ENCODE peak calls at places on chromosomes 5 and 9, in four cellular contexts. Z is GM12878, C is HL-60, M is K562. O is an unnamed sample.

GRCh38 chr9:91428927-91429351 is 5.3 kb upstream of the NFIL3 start:
- DNase-seq in Z (no peak), C (peak), M (no peak), O (no peak)

GRCh38 chr5:122313001-122313402 is 965 bp downstream of the SNCAIP start:
- DNase-seq in Z (no peak), C (no peak), M (no peak), O (no peak)

GRCh38 chr9:113523421-113524141 is 60.1 kb downstream of the RGS3 start:
- DNase-seq in Z (peak), C (peak), M (no peak), O (no peak)

GRCh38 chr5:176577312-176578176 is 28.4 kb downstream of the CDHR2 start:
- DNase-seq in Z (no peak), C (no peak), M (no peak), O (no peak)

GRCh38 chr9:13707635-13708410 is 428.3 kb upstream of the MPDZ start:
- DNase-seq in Z (no peak), C (peak), M (no peak), O (no peak)

GRCh38 chr5:163379298-163380155 is 57.9 kb upstream of the CCNG1 start:
- DNase-seq in Z (no peak), C (peak), M (peak), O (no peak)

GRCh38 chr9:86901511-86901910 is 45.8 kb downstream of the GAS1 start:
- DNase-seq in Z (no peak), C (no peak), M (no peak), O (no peak)

GRCh38 chr5:135934939-135935338 is 19.8 kb downstream of the LECT2 start:
- DNase-seq in Z (no peak), C (no peak), M (no peak), O (no peak)

GRCh38 chr5:95244479-95244878 is 40.4 kb downstream of the MCTP1 start:
- DNase-seq in Z (no peak), C (no peak), M (no peak), O (no peak)

GRCh38 chr5:6686916-6687409 is 26.3 kb upstream of the TENT4A start:
- DNase-seq in Z (no peak), C (no peak), M (no peak), O (no peak)

GRCh38 chr9:93308676-93309075 is 124.7 kb downstream of the WNK2 start:
- DNase-seq in Z (no peak), C (no peak), M (no peak), O (no peak)

GRCh38 chr5:59238126-59238902 is 655.2 kb downstream of the PDE4D start:
- DNase-seq in Z (peak), C (no peak), M (no peak), O (no peak)

GRCh38 chr9:69615880-69616279 is 56.3 kb downstream of the APBA1 start:
- DNase-seq in Z (no peak), C (no peak), M (no peak), O (no peak)

GRCh38 chr5:91381774-91382492 is 1.2 kb downstream of the ARRDC3 start:
- DNase-seq in Z (peak), C (no peak), M (peak), O (no peak)

GRCh38 chr9:99288830-99289229 is 66.7 kb downstream of the SEC61B start:
- DNase-seq in Z (no peak), C (no peak), M (no peak), O (no peak)

GRCh38 chr5:31731710-31732301 is 92.9 kb downstream of the PDZD2 start:
- DNase-seq in Z (no peak), C (no peak), M (no peak), O (no peak)

GRCh38 chr5:72598461-72599433 is 91.5 kb upstream of the ZNF366 start:
- DNase-seq in Z (no peak), C (peak), M (no peak), O (no peak)

GRCh38 chr9:126985870-126986498 is 71.4 kb downstream of the RALGPS1 start:
- DNase-seq in Z (peak), C (peak), M (no peak), O (peak)

GRCh38 chr9:14654932-14655331 is 38.3 kb downstream of the ZDHHC21 start:
- DNase-seq in Z (no peak), C (no peak), M (no peak), O (no peak)

GRCh38 chr5:930853-931252 is 38.2 kb downstream of the TRIP13 start:
- DNase-seq in Z (no peak), C (no peak), M (no peak), O (no peak)

GRCh38 chr5:931570-932145 is 39.0 kb downstream of the TRIP13 start:
- DNase-seq in Z (no peak), C (no peak), M (no peak), O (no peak)

GRCh38 chr5:933251-933861 is 40.7 kb downstream of the TRIP13 start:
- DNase-seq in Z (no peak), C (no peak), M (no peak), O (no peak)

GRCh38 chr5:932151-932627 is 39.5 kb downstream of the TRIP13 start:
- DNase-seq in Z (no peak), C (no peak), M (no peak), O (no peak)

GRCh38 chr5:932628-933250 is 40.1 kb downstream of the TRIP13 start:
- DNase-seq in Z (no peak), C (no peak), M (no peak), O (no peak)
- TF ChIP-seq SPI1 in Z (no peak), C (no peak), M (no peak), O (no peak)

GRCh38 chr5:13595978-13596377 is 348.5 kb downstream of the DNAH5 start:
- DNase-seq in Z (no peak), C (no peak), M (no peak), O (no peak)

GRCh38 chr5:13591621-13592020 is 352.9 kb downstream of the DNAH5 start:
- DNase-seq in Z (no peak), C (peak), M (no peak), O (no peak)
- TF ChIP-seq SPI1 in Z (peak), C (peak), M (peak), O (peak)

DNA sequence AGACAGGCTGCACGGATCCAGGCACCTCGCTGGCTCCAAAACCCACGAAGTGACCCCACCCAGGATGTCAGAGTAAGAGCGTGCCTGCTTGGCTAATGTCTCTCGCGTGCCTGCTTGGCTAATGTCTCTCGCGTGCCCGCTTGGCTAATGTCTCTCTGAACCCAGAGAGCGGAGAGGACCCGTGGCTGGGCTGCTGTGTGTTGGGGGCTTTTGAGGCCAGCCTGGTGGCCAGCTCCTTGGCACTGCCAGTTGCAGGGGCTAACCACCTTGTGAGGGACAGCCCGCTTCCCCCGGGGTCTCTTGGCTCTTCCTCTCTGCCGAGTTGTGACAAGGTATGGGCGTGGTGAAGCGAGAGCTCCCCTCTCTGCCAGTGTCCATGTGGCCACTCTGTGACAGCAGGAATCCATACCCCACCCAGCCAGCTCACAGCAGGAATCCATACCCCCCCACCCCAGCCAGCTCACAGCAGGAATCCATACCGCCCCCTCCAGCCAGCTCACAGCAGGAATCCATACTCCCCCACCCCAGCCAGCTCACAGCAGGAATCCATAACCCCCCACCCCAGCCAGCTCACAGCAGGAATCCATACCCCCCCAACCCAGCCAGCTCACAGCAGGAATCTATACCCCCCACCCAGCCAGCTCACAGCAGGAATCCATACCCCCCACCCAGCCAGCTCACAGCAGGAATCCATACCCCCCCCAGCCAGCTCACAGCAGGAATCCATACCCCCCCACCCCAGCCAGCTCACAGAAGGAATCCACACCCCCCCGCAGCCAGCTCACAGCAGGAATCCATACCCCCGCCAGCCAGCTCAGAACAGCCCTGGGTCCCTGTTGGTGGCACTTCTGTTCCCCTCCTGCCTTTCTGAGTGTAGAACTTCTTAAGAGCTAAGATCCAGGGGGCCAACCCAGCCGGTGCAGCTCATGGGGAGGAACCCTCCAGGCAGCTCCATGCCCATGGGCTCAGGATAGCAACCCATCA is 8.5 kb upstream of the RXRA start:
- DNase-seq in Z (no peak), C (no peak), M (peak), O (no peak)
- TF ChIP-seq SPI1 in Z (no peak), C (no peak), M (no peak), O (no peak)

GRCh38 chr5:150505041-150505511 is 2.9 kb upstream of the NDST1 start:
- DNase-seq in Z (no peak), C (no peak), M (no peak), O (no peak)
- TF ChIP-seq SPI1 in Z (no peak), C (no peak), M (no peak), O (no peak)

GRCh38 chr5:138234651-138235050 is 21.5 kb upstream of the CDC23 start:
- DNase-seq in Z (no peak), C (no peak), M (no peak), O (no peak)

GRCh38 chr5:138233280-138233679 is 20.2 kb upstream of the CDC23 start:
- DNase-seq in Z (no peak), C (no peak), M (no peak), O (no peak)

GRCh38 chr5:138229387-138229786 is 16.3 kb upstream of the CDC23 start:
- DNase-seq in Z (no peak), C (no peak), M (no peak), O (no peak)

GRCh38 chr5:138230261-138230660 is 17.1 kb upstream of the CDC23 start:
- DNase-seq in Z (no peak), C (no peak), M (no peak), O (no peak)

GRCh38 chr5:138230981-138231589 is 18.0 kb upstream of the CDC23 start:
- DNase-seq in Z (no peak), C (no peak), M (no peak), O (no peak)
- TF ChIP-seq SPI1 in Z (no peak), C (no peak), M (no peak), O (no peak)

GRCh38 chr5:54480296-54480695 is 24.8 kb downstream of the HSPB3 start:
- DNase-seq in Z (no peak), C (no peak), M (no peak), O (no peak)

GRCh38 chr5:54477941-54478478 is 22.5 kb downstream of the HSPB3 start:
- DNase-seq in Z (no peak), C (no peak), M (no peak), O (no peak)
- TF ChIP-seq SPI1 in Z (no peak), C (no peak), M (no peak), O (no peak)

GRCh38 chr9:95508242-95508967 is 8.4 kb downstream of the PTCH1 start:
- DNase-seq in Z (no peak), C (no peak), M (no peak), O (no peak)
- TF ChIP-seq SPI1 in Z (no peak), C (no peak), M (no peak), O (no peak)

GRCh38 chr5:54063817-54064216 is 246.6 kb downstream of the ARL15 start:
- DNase-seq in Z (no peak), C (no peak), M (no peak), O (no peak)

GRCh38 chr5:54066433-54066832 is 243.9 kb downstream of the ARL15 start:
- DNase-seq in Z (no peak), C (no peak), M (no peak), O (no peak)

GRCh38 chr5:54062958-54063357 is 247.4 kb downstream of the ARL15 start:
- DNase-seq in Z (no peak), C (no peak), M (no peak), O (no peak)
- TF ChIP-seq SPI1 in Z (no peak), C (no peak), M (no peak), O (no peak)

GRCh38 chr5:144209421-144209820 is 38.7 kb downstream of the KCTD16 start:
- DNase-seq in Z (no peak), C (no peak), M (no peak), O (no peak)
- TF ChIP-seq SPI1 in Z (no peak), C (no peak), M (no peak), O (no peak)

DNA sequence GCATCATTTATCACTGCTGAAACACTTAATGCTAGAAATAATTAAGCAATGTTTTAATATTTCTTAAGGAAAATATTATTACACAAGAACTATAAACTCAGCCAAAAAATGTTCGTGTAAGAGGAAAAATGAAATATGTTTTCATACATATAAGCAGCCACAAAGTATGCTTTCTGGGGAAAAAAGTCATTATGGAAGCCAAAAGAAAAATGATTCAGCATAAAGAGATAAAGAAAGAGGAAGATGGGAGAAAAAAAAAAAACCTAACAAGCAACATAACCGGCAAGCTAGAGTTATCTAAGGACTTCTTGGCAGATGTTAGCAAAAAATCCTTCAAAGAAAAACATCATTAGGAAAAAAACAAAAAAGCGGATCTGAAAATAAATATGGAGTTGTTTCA is 179.1 kb downstream of the MUSK start:
- DNase-seq in Z (no peak), C (peak), M (no peak), O (no peak)
- TF ChIP-seq SPI1 in Z (no peak), C (peak), M (no peak), O (no peak)

O was measured in GM12891.